ENCODE peak calls at places on chromosomes 11 and 22, in eight cellular contexts. One of them, this sample, is unnamed.

GRCh38 chr11:64305691-64306562 is 603 bp downstream of the ESRRA start:
- DNase-seq in GM23248: peak
- DNase-seq in A549: peak
- DNase-seq in NCI-H1105 treated with DMSO at 0.1 percent for 48 hours: peak
- DNase-seq in T follicular helper cell: peak
- DNase-seq in AG04450: no peak
- DNase-seq in activated gamma-delta T cell: peak
- DNase-seq in T-helper 17 cell: peak
- DNase-seq in this sample: peak

GRCh38 chr11:61737131-61737530 is 15.3 kb upstream of the MYRF start:
- DNase-seq in T-helper 17 cell: no peak
- DNase-seq in AG04450: no peak
- DNase-seq in A549: no peak
- DNase-seq in activated gamma-delta T cell: no peak
- DNase-seq in NCI-H1105 treated with DMSO at 0.1 percent for 48 hours: no peak
- DNase-seq in T follicular helper cell: no peak
- DNase-seq in GM23248: no peak
- DNase-seq in this sample: no peak

GRCh38 chr11:128783513-128783912 is 83.6 kb downstream of the KCNJ1 start:
- DNase-seq in activated gamma-delta T cell: no peak
- DNase-seq in T-helper 17 cell: no peak
- DNase-seq in GM23248: no peak
- DNase-seq in A549: no peak
- DNase-seq in NCI-H1105 treated with DMSO at 0.1 percent for 48 hours: no peak
- DNase-seq in T follicular helper cell: no peak
- DNase-seq in AG04450: no peak
- DNase-seq in this sample: no peak

GRCh38 chr11:94786264-94787126 is 18.3 kb downstream of the AMOTL1 start:
- DNase-seq in GM23248: peak
- DNase-seq in AG04450: no peak
- DNase-seq in T-helper 17 cell: no peak
- DNase-seq in A549: peak
- DNase-seq in activated gamma-delta T cell: no peak
- DNase-seq in T follicular helper cell: no peak
- DNase-seq in NCI-H1105 treated with DMSO at 0.1 percent for 48 hours: no peak
- DNase-seq in this sample: peak

GRCh38 chr11:117219001-117219400 is 12.9 kb downstream of the PCSK7 start:
- DNase-seq in NCI-H1105 treated with DMSO at 0.1 percent for 48 hours: no peak
- DNase-seq in GM23248: no peak
- DNase-seq in A549: no peak
- DNase-seq in AG04450: no peak
- DNase-seq in activated gamma-delta T cell: no peak
- DNase-seq in T follicular helper cell: no peak
- DNase-seq in T-helper 17 cell: no peak
- DNase-seq in this sample: no peak

GRCh38 chr11:45606514-45607024 is 58.9 kb downstream of the CHST1 start:
- DNase-seq in T-helper 17 cell: no peak
- DNase-seq in activated gamma-delta T cell: no peak
- DNase-seq in AG04450: no peak
- DNase-seq in NCI-H1105 treated with DMSO at 0.1 percent for 48 hours: peak
- DNase-seq in GM23248: no peak
- DNase-seq in T follicular helper cell: no peak
- DNase-seq in A549: no peak
- DNase-seq in this sample: no peak

GRCh38 chr11:118901494-118902335 is 18.0 kb downstream of the CXCR5 start:
- DNase-seq in GM23248: no peak
- DNase-seq in T-helper 17 cell: no peak
- DNase-seq in T follicular helper cell: no peak
- DNase-seq in NCI-H1105 treated with DMSO at 0.1 percent for 48 hours: no peak
- DNase-seq in activated gamma-delta T cell: no peak
- DNase-seq in A549: no peak
- DNase-seq in AG04450: no peak
- DNase-seq in this sample: no peak

GRCh38 chr11:82246926-82247325 is 486.7 kb downstream of the FAM181B start:
- DNase-seq in GM23248: no peak
- DNase-seq in T follicular helper cell: no peak
- DNase-seq in NCI-H1105 treated with DMSO at 0.1 percent for 48 hours: no peak
- DNase-seq in AG04450: no peak
- DNase-seq in A549: no peak
- DNase-seq in T-helper 17 cell: no peak
- DNase-seq in activated gamma-delta T cell: no peak
- DNase-seq in this sample: no peak

GRCh38 chr11:62139526-62140301 is 15.9 kb downstream of the INCENP start:
- DNase-seq in GM23248: no peak
- DNase-seq in AG04450: no peak
- DNase-seq in T-helper 17 cell: no peak
- DNase-seq in NCI-H1105 treated with DMSO at 0.1 percent for 48 hours: no peak
- DNase-seq in T follicular helper cell: no peak
- DNase-seq in activated gamma-delta T cell: no peak
- DNase-seq in A549: no peak
- DNase-seq in this sample: no peak

GRCh38 chr11:1717745-1718144 is 20.8 kb downstream of the KRTAP5-6 start:
- DNase-seq in NCI-H1105 treated with DMSO at 0.1 percent for 48 hours: no peak
- DNase-seq in T-helper 17 cell: no peak
- DNase-seq in activated gamma-delta T cell: no peak
- DNase-seq in T follicular helper cell: no peak
- DNase-seq in A549: no peak
- DNase-seq in GM23248: no peak
- DNase-seq in AG04450: no peak
- DNase-seq in this sample: no peak

GRCh38 chr11:7892059-7892699 is 38.9 kb downstream of the OR10A6 start:
- DNase-seq in NCI-H1105 treated with DMSO at 0.1 percent for 48 hours: no peak
- DNase-seq in GM23248: peak
- DNase-seq in A549: no peak
- DNase-seq in activated gamma-delta T cell: no peak
- DNase-seq in T-helper 17 cell: no peak
- DNase-seq in T follicular helper cell: no peak
- DNase-seq in AG04450: peak
- DNase-seq in this sample: no peak

GRCh38 chr11:121534131-121535093 is 81.6 kb upstream of the SORL1-AS1 start:
- DNase-seq in GM23248: peak
- DNase-seq in T-helper 17 cell: no peak
- DNase-seq in AG04450: no peak
- DNase-seq in T follicular helper cell: no peak
- DNase-seq in activated gamma-delta T cell: no peak
- DNase-seq in NCI-H1105 treated with DMSO at 0.1 percent for 48 hours: no peak
- DNase-seq in A549: no peak
- DNase-seq in this sample: no peak

GRCh38 chr11:122690801-122691649 is 35.5 kb downstream of the UBASH3B start:
- DNase-seq in NCI-H1105 treated with DMSO at 0.1 percent for 48 hours: no peak
- DNase-seq in AG04450: no peak
- DNase-seq in T-helper 17 cell: no peak
- DNase-seq in activated gamma-delta T cell: no peak
- DNase-seq in GM23248: peak
- DNase-seq in T follicular helper cell: no peak
- DNase-seq in A549: no peak
- DNase-seq in this sample: no peak

GRCh38 chr22:50691521-50691920 is 18.9 kb downstream of the SHANK3 start:
- DNase-seq in GM23248: peak
- DNase-seq in A549: peak
- DNase-seq in activated gamma-delta T cell: no peak
- DNase-seq in T follicular helper cell: peak
- DNase-seq in NCI-H1105 treated with DMSO at 0.1 percent for 48 hours: no peak
- DNase-seq in AG04450: no peak
- DNase-seq in T-helper 17 cell: peak
- DNase-seq in this sample: no peak

GRCh38 chr11:37560346-37560745 is 962.3 kb upstream of the RAG2 start:
- DNase-seq in AG04450: no peak
- DNase-seq in NCI-H1105 treated with DMSO at 0.1 percent for 48 hours: no peak
- DNase-seq in T-helper 17 cell: no peak
- DNase-seq in T follicular helper cell: no peak
- DNase-seq in A549: no peak
- DNase-seq in GM23248: no peak
- DNase-seq in activated gamma-delta T cell: no peak
- DNase-seq in this sample: no peak

GRCh38 chr11:19892876-19893275 is 180.2 kb downstream of the NAV2 start:
- DNase-seq in A549: no peak
- DNase-seq in GM23248: peak
- DNase-seq in T follicular helper cell: no peak
- DNase-seq in NCI-H1105 treated with DMSO at 0.1 percent for 48 hours: no peak
- DNase-seq in T-helper 17 cell: no peak
- DNase-seq in AG04450: no peak
- DNase-seq in activated gamma-delta T cell: no peak
- DNase-seq in this sample: no peak